ENCODE peak calls at places on chromosome 9, in four cellular contexts. P is A549, N is BJ, H is brain microvascular endothelial cell. X is an unnamed sample.
A peak's percentile ranks its signal among the peaks of the same experiment; 100 is the strongest.

GRCh38 chr9:35258665-35259474 is 97.1 kb downstream of the UNC13B start:
- DNase-seq in P (peak; percentile 75), N (peak; percentile 39), H (peak; percentile 81), X (peak; percentile 51)

GRCh38 chr9:98410185-98410697 is 154.8 kb upstream of the TBC1D2 start:
- DNase-seq in P (no peak), N (peak; percentile 69), H (peak; percentile 65), X (peak; percentile 48)

GRCh38 chr9:26742843-26743242 is 149.8 kb downstream of the CAAP1 start:
- DNase-seq in P (no peak), N (no peak), H (no peak), X (no peak)

GRCh38 chr9:95920024-95920423 is 44.5 kb downstream of the ERCC6L2 start:
- DNase-seq in P (no peak), N (no peak), H (no peak), X (no peak)

GRCh38 chr9:92294297-92294676 is 790 bp upstream of the IARS1 start:
- DNase-seq in P (peak; percentile 29), N (no peak), H (peak; percentile 15), X (no peak)

GRCh38 chr9:137588891-137589290 is 1.4 kb downstream of the ZMYND19 start:
- DNase-seq in P (no peak), N (no peak), H (no peak), X (no peak)

GRCh38 chr9:127158995-127159801 is 36.8 kb upstream of the ANGPTL2 start:
- DNase-seq in P (peak; percentile 74), N (no peak), H (peak; percentile 75), X (no peak)

GRCh38 chr9:127991757-127992274 is 11.0 kb upstream of the EEIG1 start:
- DNase-seq in P (no peak), N (no peak), H (no peak), X (no peak)

GRCh38 chr9:72263572-72263971 is 101.4 kb downstream of the ZFAND5 start:
- DNase-seq in P (no peak), N (no peak), H (no peak), X (no peak)

GRCh38 chr9:95719354-95719753 is 156.1 kb upstream of the ERCC6L2 start:
- DNase-seq in P (no peak), N (no peak), H (no peak), X (no peak)

GRCh38 chr9:22363421-22363887 is 83.2 kb upstream of the DMRTA1 start:
- DNase-seq in P (no peak), N (no peak), H (no peak), X (no peak)

GRCh38 chr9:7210854-7211637 is 453.3 kb downstream of the KDM4C start:
- DNase-seq in P (no peak), N (no peak), H (no peak), X (no peak)

GRCh38 chr9:89495824-89496555 is 1.9 kb downstream of the SEMA4D start:
- DNase-seq in P (no peak), N (no peak), H (no peak), X (no peak)

GRCh38 chr9:27800159-27800558 is 226.9 kb upstream of the C9orf72 start:
- DNase-seq in P (no peak), N (no peak), H (no peak), X (no peak)

GRCh38 chr9:120531683-120532300 is 48.2 kb downstream of the CDK5RAP2 start:
- DNase-seq in P (peak; percentile 55), N (no peak), H (peak; percentile 13), X (no peak)

GRCh38 chr9:93112864-93113389 is 16.9 kb downstream of the CARD19 start:
- DNase-seq in P (no peak), N (no peak), H (no peak), X (no peak)

GRCh38 chr9:109319631-109320233 is 1.1 kb downstream of the EPB41L4B start:
- DNase-seq in P (no peak), N (no peak), H (no peak), X (no peak)

GRCh38 chr9:126932871-126933321 is 18.3 kb downstream of the RALGPS1 start:
- DNase-seq in P (no peak), N (no peak), H (no peak), X (no peak)

GRCh38 chr9:123225374-123225813 is 43.0 kb downstream of the STRBP start:
- DNase-seq in P (peak; percentile 42), N (peak; percentile 13), H (peak; percentile 77), X (no peak)
- TF ChIP-seq CTCF in P (peak; percentile 32), N (peak; percentile 63), H (peak; percentile 73), X (no peak)

DNA sequence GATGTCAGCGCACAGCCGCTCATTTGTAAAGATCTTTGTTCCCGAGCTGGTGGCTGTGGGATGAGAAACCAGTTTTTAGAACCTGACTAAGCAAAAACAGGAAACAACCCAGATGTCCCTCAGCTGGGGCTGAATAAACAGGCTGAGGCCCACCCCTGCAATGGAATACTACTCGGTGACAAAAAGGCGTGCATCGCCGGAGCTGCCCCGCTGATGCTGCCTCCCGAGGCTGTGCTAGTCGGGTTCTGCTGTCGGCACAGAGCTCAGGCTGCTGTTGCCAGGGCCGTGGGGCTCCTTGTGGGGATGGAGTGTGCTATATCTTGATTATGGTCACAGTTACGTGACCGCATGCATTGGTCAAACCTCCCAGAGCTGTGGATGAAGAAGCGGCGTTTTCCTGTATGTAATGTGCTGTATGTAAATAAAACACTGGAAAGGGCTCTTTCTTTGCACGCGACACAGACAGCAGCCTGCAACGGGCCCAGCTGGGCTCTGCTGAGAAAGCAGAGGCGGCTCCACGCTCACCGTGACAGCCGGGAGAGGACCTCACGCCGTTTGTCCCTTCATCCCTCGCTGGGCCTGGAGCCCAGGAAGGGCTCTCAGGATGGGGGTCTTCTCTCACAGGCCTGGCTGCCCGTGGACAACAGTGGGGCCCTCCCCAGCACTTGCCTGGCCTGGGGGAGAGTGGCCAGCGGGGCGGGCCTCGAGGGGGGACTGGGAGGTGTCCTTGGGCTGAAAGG is 51.5 kb upstream of the RNU6ATAC start:
- DNase-seq in P (no peak), N (peak; percentile 65), H (peak; percentile 41), X (no peak)
- TF ChIP-seq CTCF in P (no peak), N (no peak), H (no peak), X (no peak)

DNA sequence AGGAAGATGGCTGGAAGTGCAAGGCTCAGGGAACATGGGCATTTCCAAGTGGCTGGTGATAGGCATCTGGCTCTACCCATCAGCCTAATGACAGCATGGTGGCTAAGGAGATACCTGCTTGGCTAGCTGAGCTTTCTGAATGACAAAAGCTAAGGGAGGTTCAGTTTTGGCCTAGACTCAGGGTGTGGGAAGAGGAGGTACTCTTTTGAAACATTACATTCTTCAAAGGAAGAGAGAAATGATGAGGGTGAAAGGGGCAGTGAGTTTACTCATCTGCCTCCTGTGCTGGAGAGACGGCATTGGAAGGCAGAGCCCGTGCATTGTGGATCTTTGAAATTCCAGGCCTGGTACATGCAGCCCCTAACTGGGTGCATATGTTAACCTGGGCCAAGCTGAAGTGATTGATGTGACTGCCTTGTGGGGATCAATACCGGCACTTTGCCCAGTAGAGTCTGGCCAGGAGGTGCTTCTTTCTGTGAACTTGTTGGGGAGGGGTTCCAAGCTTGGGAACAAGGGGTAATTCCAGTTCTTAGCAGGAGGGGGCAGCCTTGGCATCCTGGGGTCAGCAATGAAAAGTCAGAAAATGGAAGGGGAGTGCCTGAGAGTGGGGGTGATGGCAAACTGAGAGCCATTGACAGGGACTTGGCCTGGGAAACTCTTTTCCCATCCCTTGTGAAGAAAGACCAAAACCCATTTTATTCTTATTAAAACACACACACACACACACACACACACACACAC is 108.6 kb downstream of the ACER2 start:
- DNase-seq in P (no peak), N (no peak), H (no peak), X (no peak)
- TF ChIP-seq CTCF in P (no peak), N (peak; percentile 25), H (peak; percentile 50), X (no peak)

DNA sequence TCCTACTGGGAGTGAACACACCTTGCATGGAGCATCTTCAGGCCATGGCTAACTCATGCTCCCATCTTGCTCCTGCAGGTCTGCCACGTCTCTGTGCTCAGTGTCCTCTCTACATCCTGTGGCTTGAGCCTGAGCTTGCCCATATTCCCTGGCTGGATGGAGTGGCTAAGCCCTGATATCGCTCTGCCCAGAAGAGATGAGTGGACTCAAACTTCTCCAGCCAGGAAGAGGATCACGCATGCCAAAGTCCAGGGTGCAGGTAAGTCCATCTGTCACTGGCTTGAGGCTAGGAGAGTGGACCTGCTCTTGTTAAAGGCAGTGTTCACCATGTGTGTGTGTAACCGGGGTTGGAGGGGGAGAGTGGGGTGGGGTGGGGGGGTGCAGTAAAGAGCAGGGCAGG is 1.6 kb upstream of the RGS3 start:
- DNase-seq in P (no peak), N (no peak), H (no peak), X (no peak)
- TF ChIP-seq CTCF in P (no peak), N (no peak), H (no peak), X (no peak)

DNA sequence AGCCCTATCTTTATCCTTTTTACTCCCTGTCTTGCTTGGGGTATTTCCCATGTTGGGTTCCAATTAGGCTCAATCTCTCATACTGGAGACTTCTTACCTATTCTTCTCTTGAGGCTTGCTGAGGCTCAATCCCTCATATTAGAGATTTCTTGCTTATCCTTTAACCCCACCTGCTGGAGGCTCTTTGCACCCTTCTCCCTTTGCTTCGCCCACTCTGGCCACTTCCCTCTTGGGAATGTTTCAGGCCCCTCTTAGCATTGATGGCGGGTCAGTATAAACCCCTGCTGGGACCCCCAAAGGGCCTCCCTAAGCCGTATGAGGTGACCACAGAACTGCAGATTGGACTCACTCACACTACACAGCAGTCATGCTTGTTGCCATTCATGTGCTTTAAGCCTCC is 69.3 kb upstream of the CDK20 start:
- DNase-seq in P (no peak), N (no peak), H (no peak), X (no peak)
- TF ChIP-seq CTCF in P (no peak), N (no peak), H (no peak), X (no peak)

DNA sequence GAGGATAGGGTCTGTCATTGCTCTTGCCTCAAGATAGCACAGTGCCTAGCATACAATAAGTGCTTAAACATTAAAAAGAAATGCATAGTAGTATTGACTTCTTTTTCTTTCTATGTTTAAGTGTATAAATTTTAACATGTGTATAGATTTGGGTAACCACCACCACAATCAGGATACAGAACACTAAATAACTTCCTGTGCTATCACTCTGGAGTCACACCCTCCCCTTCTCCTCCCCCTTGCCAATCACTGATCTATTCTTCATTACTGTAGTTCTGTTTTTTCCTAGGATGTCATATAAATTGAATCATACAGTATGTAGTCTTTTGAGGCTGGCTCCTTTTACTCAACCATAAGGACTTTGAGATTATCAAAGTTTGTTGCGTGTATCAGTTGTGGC is 68.5 kb downstream of the OSTF1 start:
- DNase-seq in P (no peak), N (no peak), H (no peak), X (no peak)
- TF ChIP-seq CTCF in P (no peak), N (no peak), H (no peak), X (no peak)

GRCh38 chr9:119318371-119318770 is 50.9 kb downstream of the BRINP1 start:
- DNase-seq in P (no peak), N (no peak), H (no peak), X (no peak)
- TF ChIP-seq CTCF in P (no peak), N (no peak), H (no peak), X (no peak)